ENCODE peak calls at places on chromosomes 3 and 15, in seven cellular contexts. Z is astrocyte; T is CD8-positive, alpha-beta T cell; P is tibial nerve; J is body of pancreas; V is right lobe of liver; A is uterus. O is an unnamed sample.

GRCh38 chr3:11385908-11386307 is 113.7 kb downstream of the ATG7 start:
- DNase-seq in T (no peak), V (no peak), P (no peak), A (peak; percentile 30), J (peak; percentile 11), Z (peak; percentile 90), O (no peak)

GRCh38 chr15:72033711-72034110 is 84.2 kb downstream of the MYO9A start:
- DNase-seq in V (no peak), P (no peak), Z (peak; percentile 33), J (no peak), A (no peak), T (no peak), O (no peak)

GRCh38 chr3:128297401-128298138 is 144.3 kb downstream of the EEFSEC start:
- DNase-seq in V (peak; percentile 43), A (peak; percentile 20), J (peak; percentile 64), P (no peak), Z (no peak), T (no peak), O (peak; percentile 40)

GRCh38 chr15:20657084-20657483 is 115.5 kb upstream of the GOLGA6L6 start:
- DNase-seq in Z (no peak), T (no peak), V (no peak), J (no peak), A (no peak), P (no peak), O (no peak)

GRCh38 chr15:74423443-74424257 is 10.1 kb downstream of the SEMA7A start:
- DNase-seq in P (no peak), A (no peak), J (no peak), T (no peak), V (no peak), Z (no peak), O (peak; percentile 80)

GRCh38 chr15:64461577-64462162 is 1.3 kb downstream of the ZNF609 start:
- DNase-seq in A (no peak), T (peak; percentile 12), J (peak; percentile 8), P (no peak), Z (peak; percentile 16), V (no peak), O (peak; percentile 25)

GRCh38 chr3:31250116-31250813 is 282.5 kb upstream of the STT3B start:
- DNase-seq in J (no peak), V (no peak), T (no peak), A (no peak), Z (peak; percentile 6), P (no peak), O (no peak)

GRCh38 chr3:87082806-87083440 is 92.0 kb upstream of the VGLL3 start:
- DNase-seq in V (no peak), J (no peak), T (no peak), A (peak; percentile 25), P (peak; percentile 56), Z (peak; percentile 37), O (peak; percentile 29)

GRCh38 chr3:71645140-71645539 is 61.6 kb upstream of the FOXP1 start:
- DNase-seq in J (no peak), P (no peak), Z (no peak), T (no peak), A (no peak), V (no peak), O (no peak)

GRCh38 chr3:185653949-185654757 is 68.1 kb downstream of the SENP2 start:
- DNase-seq in J (no peak), Z (peak; percentile 66), V (no peak), P (no peak), A (no peak), T (no peak), O (no peak)

GRCh38 chr3:140499114-140499757 is 178.6 kb upstream of the TRIM42 start:
- DNase-seq in A (no peak), J (peak; percentile 12), Z (no peak), T (no peak), V (no peak), P (no peak), O (no peak)

GRCh38 chr3:101026244-101026643 is 33.0 kb upstream of the ABI3BP start:
- DNase-seq in P (no peak), V (no peak), T (no peak), Z (no peak), J (no peak), A (no peak), O (no peak)

GRCh38 chr3:46829699-46830208 is 33.5 kb downstream of the MYL3 start:
- DNase-seq in T (no peak), P (no peak), J (no peak), Z (no peak), V (no peak), A (no peak), O (no peak)

GRCh38 chr3:126607214-126607908 is 47.6 kb downstream of the TXNRD3 start:
- DNase-seq in Z (peak; percentile 77), V (no peak), P (no peak), J (no peak), T (no peak), A (no peak), O (no peak)

GRCh38 chr15:89533861-89534544 is 37.6 kb upstream of the RHCG start:
- DNase-seq in A (no peak), Z (peak; percentile 61), J (no peak), T (no peak), P (no peak), V (no peak), O (no peak)

GRCh38 chr15:39788108-39788507 is 5.5 kb upstream of the FSIP1 start:
- DNase-seq in P (no peak), Z (peak; percentile 43), V (no peak), T (no peak), A (no peak), J (no peak), O (no peak)

GRCh38 chr3:183161552-183162345 is 785 bp downstream of the LAMP3 start:
- DNase-seq in P (no peak), T (no peak), A (no peak), V (no peak), J (peak; percentile 40), Z (no peak), O (no peak)

GRCh38 chr15:74540135-74540760 is 772 bp upstream of the ARID3B start:
- DNase-seq in P (peak; percentile 6), J (no peak), Z (peak; percentile 51), T (no peak), V (no peak), A (no peak), O (no peak)

GRCh38 chr3:134314588-134315285 is 59.5 kb downstream of the AMOTL2 start:
- DNase-seq in V (peak; percentile 76), J (no peak), P (peak; percentile 27), T (no peak), Z (no peak), A (peak; percentile 43), O (no peak)

GRCh38 chr3:10744098-10744465 is 71.9 kb upstream of the SLC6A11 start:
- DNase-seq in T (no peak), A (no peak), V (no peak), J (no peak), P (no peak), Z (no peak), O (no peak)

GRCh38 chr3:109532257-109533216 is 195.2 kb upstream of the DPPA4 start:
- DNase-seq in Z (peak; percentile 70), T (no peak), J (peak; percentile 65), V (no peak), A (no peak), P (peak; percentile 9), O (peak; percentile 77)

GRCh38 chr3:20574746-20575145 is 388.7 kb upstream of the SGO1 start:
- DNase-seq in J (no peak), V (no peak), T (no peak), A (no peak), Z (peak; percentile 94), P (no peak), O (no peak)

GRCh38 chr15:79283252-79284048 is 928 bp downstream of the ANKRD34C start:
- DNase-seq in J (peak; percentile 61), A (no peak), Z (peak; percentile 24), V (no peak), T (peak; percentile 15), P (no peak), O (peak; percentile 57)

GRCh38 chr3:129317876-129318275 is 39.2 kb downstream of the HMCES start:
- DNase-seq in P (no peak), Z (no peak), A (no peak), J (no peak), T (no peak), V (no peak), O (no peak)

GRCh38 chr3:111989061-111989678 is 9.6 kb upstream of the TAGLN3 start:
- DNase-seq in P (no peak), V (no peak), A (no peak), J (no peak), T (no peak), Z (peak; percentile 51), O (no peak)

GRCh38 chr3:5428607-5429516 is 241.4 kb downstream of the EDEM1 start:
- DNase-seq in A (peak; percentile 19), Z (peak; percentile 57), V (no peak), J (no peak), T (no peak), P (no peak), O (no peak)

GRCh38 chr3:40456940-40457823 is at the start of gene RPL14:
- DNase-seq in T (peak; percentile 95), V (peak; percentile 98), A (peak; percentile 96), J (peak; percentile 98), Z (peak; percentile 92), P (peak; percentile 96), O (peak; percentile 98)
- H3K4me3 ChIP-seq in T (peak within 1 kb of the TSS; percentile 89), V (peak within 1 kb of the TSS; percentile 95), A (peak within 1 kb of the TSS; percentile 50), J (peak within 1 kb of the TSS; percentile 74), Z (peak within 1 kb of the TSS; percentile 95), P (peak within 1 kb of the TSS; percentile 87), O (peak within 1 kb of the TSS; percentile 96)

DNA sequence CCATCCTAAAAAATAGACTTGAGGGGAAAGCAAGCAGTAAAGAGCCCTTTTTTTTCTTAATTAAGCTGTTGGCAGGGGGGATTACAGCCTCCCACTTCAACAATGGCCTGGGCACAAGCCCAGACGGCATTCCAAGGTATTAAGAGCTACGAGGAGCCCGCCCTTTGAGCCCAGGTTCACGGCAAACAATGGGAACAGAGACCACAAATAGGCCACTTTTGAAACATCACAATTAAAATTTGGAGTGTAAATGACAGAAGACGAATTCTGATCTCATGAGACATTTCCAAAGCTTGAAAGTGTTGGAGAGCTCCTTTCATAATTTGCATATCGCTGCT is 8.9 kb downstream of the CHSY1 start:
- DNase-seq in T (no peak), J (no peak), Z (peak; percentile 43), P (no peak), V (no peak), A (no peak), O (no peak)
- H3K4me1 ChIP-seq in T (peaks cover 88% of the 10 kb centered on the region), J (peaks cover 11% of the 10 kb centered on the region), Z (peaks cover 31% of the 10 kb centered on the region), P (peaks cover 96% of the 10 kb centered on the region), V (no peaks in the 10 kb centered on the region), A (peaks cover 3% of the 10 kb centered on the region), O (peaks cover 68% of the 10 kb centered on the region)

DNA sequence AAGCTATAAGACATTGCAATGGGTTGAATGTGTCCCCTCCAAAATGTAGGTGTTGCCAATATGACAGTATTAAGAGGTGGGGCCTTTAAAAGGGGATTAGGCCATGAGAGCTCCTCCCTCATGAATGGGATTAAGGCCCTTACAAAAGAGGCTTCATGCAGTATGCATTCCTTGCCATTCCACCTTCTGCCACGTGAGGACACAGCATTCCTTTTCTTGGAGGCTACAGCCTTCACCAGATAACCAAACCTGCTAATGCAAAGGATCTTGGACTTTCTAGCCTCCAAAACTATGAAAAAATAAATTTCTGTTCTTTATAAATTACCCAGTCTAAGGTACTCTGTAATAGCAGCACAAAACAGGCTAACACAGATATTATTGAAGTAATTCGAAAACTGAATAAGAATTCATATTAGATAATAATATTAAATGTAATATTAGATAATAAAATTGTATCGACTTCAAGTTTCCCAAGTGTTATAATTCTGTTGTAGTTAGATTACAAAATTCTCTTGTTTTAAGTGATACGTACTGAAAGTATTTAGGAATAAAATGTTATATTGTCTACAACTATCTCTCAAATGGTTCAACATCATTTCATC is 29.4 kb upstream of the ATP8B4 start:
- DNase-seq in T (no peak), J (no peak), P (no peak), A (no peak), Z (peak; percentile 58), V (peak; percentile 51), O (peak; percentile 79)
- TF ChIP-seq CTCF in T (no peak), J (no peak), P (no peak), A (no peak), Z (peak; percentile 60), V (peak; percentile 65), O (peak; percentile 41)

GRCh38 chr15:82709421-82710207 is at the start of gene AP3B2:
- DNase-seq in A (peak; percentile 24), T (peak; percentile 45), Z (peak; percentile 27), J (peak; percentile 85), P (peak; percentile 7), V (no peak), O (peak; percentile 83)
- H3K4me3 ChIP-seq in A (peak within 1 kb of the TSS; percentile 28), T (peak within 1 kb of the TSS; percentile 81), Z (peak within 1 kb of the TSS; percentile 70), J (peak within 1 kb of the TSS; percentile 85), P (peak within 1 kb of the TSS; percentile 59), V (peak within 1 kb of the TSS; percentile 68), O (peak within 1 kb of the TSS; percentile 76)